ENCODE peak calls at places on chromosome 1, in nine cellular contexts. One of them, this sample, is unnamed.

GRCh38 chr1:213947200-213947775 is 40.5 kb upstream of the PROX1 start:
- DNase-seq in central memory CD8-positive, alpha-beta T cell: no peak
- DNase-seq in GM23248: no peak
- DNase-seq in A549: no peak
- DNase-seq in lower lobe of right lung: no peak
- DNase-seq in stimulated activated CD4-positive, alpha-beta T cell treated with anti-CD3 and anti-CD28 coated beads, Interleukin-4, amount 100 ng/mL, for 4 hours: no peak
- DNase-seq in left cardiac atrium: no peak
- DNase-seq in NCI-H1417: no peak
- DNase-seq in T1000: no peak
- DNase-seq in this sample: no peak

GRCh38 chr1:220300442-220301121 is 28.3 kb upstream of the RAB3GAP2 start:
- DNase-seq in central memory CD8-positive, alpha-beta T cell: no peak
- DNase-seq in GM23248: peak; percentile 95
- DNase-seq in A549: no peak
- DNase-seq in lower lobe of right lung: peak; percentile 61
- DNase-seq in stimulated activated CD4-positive, alpha-beta T cell treated with anti-CD3 and anti-CD28 coated beads, Interleukin-4, amount 100 ng/mL, for 4 hours: no peak
- DNase-seq in left cardiac atrium: peak; percentile 79
- DNase-seq in NCI-H1417: no peak
- DNase-seq in T1000: peak; percentile 71
- DNase-seq in this sample: no peak

GRCh38 chr1:9801909-9802308 is 21.9 kb downstream of the CLSTN1 start:
- DNase-seq in central memory CD8-positive, alpha-beta T cell: no peak
- DNase-seq in GM23248: no peak
- DNase-seq in A549: no peak
- DNase-seq in lower lobe of right lung: no peak
- DNase-seq in stimulated activated CD4-positive, alpha-beta T cell treated with anti-CD3 and anti-CD28 coated beads, Interleukin-4, amount 100 ng/mL, for 4 hours: no peak
- DNase-seq in left cardiac atrium: no peak
- DNase-seq in NCI-H1417: no peak
- DNase-seq in T1000: no peak
- DNase-seq in this sample: no peak

GRCh38 chr1:107362468-107362867 is 221.6 kb downstream of the NTNG1 start:
- DNase-seq in central memory CD8-positive, alpha-beta T cell: no peak
- DNase-seq in GM23248: no peak
- DNase-seq in A549: no peak
- DNase-seq in lower lobe of right lung: no peak
- DNase-seq in stimulated activated CD4-positive, alpha-beta T cell treated with anti-CD3 and anti-CD28 coated beads, Interleukin-4, amount 100 ng/mL, for 4 hours: no peak
- DNase-seq in left cardiac atrium: no peak
- DNase-seq in NCI-H1417: no peak
- DNase-seq in T1000: no peak
- DNase-seq in this sample: no peak

GRCh38 chr1:59243544-59243943 is 53.4 kb upstream of the FGGY start:
- DNase-seq in central memory CD8-positive, alpha-beta T cell: no peak
- DNase-seq in GM23248: no peak
- DNase-seq in A549: no peak
- DNase-seq in lower lobe of right lung: no peak
- DNase-seq in stimulated activated CD4-positive, alpha-beta T cell treated with anti-CD3 and anti-CD28 coated beads, Interleukin-4, amount 100 ng/mL, for 4 hours: no peak
- DNase-seq in left cardiac atrium: no peak
- DNase-seq in NCI-H1417: no peak
- DNase-seq in T1000: no peak
- DNase-seq in this sample: no peak

GRCh38 chr1:27327964-27328363 is 6.0 kb downstream of the TMEM222 start:
- DNase-seq in central memory CD8-positive, alpha-beta T cell: no peak
- DNase-seq in GM23248: no peak
- DNase-seq in A549: no peak
- DNase-seq in lower lobe of right lung: no peak
- DNase-seq in stimulated activated CD4-positive, alpha-beta T cell treated with anti-CD3 and anti-CD28 coated beads, Interleukin-4, amount 100 ng/mL, for 4 hours: no peak
- DNase-seq in left cardiac atrium: no peak
- DNase-seq in NCI-H1417: no peak
- DNase-seq in T1000: no peak
- DNase-seq in this sample: no peak

GRCh38 chr1:40842691-40843090 is 19.5 kb downstream of the CITED4 start:
- DNase-seq in central memory CD8-positive, alpha-beta T cell: no peak
- DNase-seq in GM23248: no peak
- DNase-seq in A549: no peak
- DNase-seq in lower lobe of right lung: no peak
- DNase-seq in stimulated activated CD4-positive, alpha-beta T cell treated with anti-CD3 and anti-CD28 coated beads, Interleukin-4, amount 100 ng/mL, for 4 hours: no peak
- DNase-seq in left cardiac atrium: no peak
- DNase-seq in NCI-H1417: no peak
- DNase-seq in T1000: no peak
- DNase-seq in this sample: no peak

GRCh38 chr1:175494950-175495349 is 248.4 kb downstream of the TNR start:
- DNase-seq in central memory CD8-positive, alpha-beta T cell: no peak
- DNase-seq in GM23248: no peak
- DNase-seq in A549: no peak
- DNase-seq in lower lobe of right lung: no peak
- DNase-seq in stimulated activated CD4-positive, alpha-beta T cell treated with anti-CD3 and anti-CD28 coated beads, Interleukin-4, amount 100 ng/mL, for 4 hours: no peak
- DNase-seq in left cardiac atrium: no peak
- DNase-seq in NCI-H1417: no peak
- DNase-seq in T1000: no peak
- DNase-seq in this sample: no peak

GRCh38 chr1:101267082-101267481 is 30.3 kb downstream of the S1PR1 start:
- DNase-seq in central memory CD8-positive, alpha-beta T cell: no peak
- DNase-seq in GM23248: no peak
- DNase-seq in A549: no peak
- DNase-seq in lower lobe of right lung: no peak
- DNase-seq in stimulated activated CD4-positive, alpha-beta T cell treated with anti-CD3 and anti-CD28 coated beads, Interleukin-4, amount 100 ng/mL, for 4 hours: no peak
- DNase-seq in left cardiac atrium: no peak
- DNase-seq in NCI-H1417: no peak
- DNase-seq in T1000: no peak
- DNase-seq in this sample: no peak

GRCh38 chr1:177306981-177307380 is 136.2 kb downstream of the BRINP2 start:
- DNase-seq in central memory CD8-positive, alpha-beta T cell: no peak
- DNase-seq in GM23248: peak; percentile 45
- DNase-seq in A549: no peak
- DNase-seq in lower lobe of right lung: no peak
- DNase-seq in stimulated activated CD4-positive, alpha-beta T cell treated with anti-CD3 and anti-CD28 coated beads, Interleukin-4, amount 100 ng/mL, for 4 hours: no peak
- DNase-seq in left cardiac atrium: no peak
- DNase-seq in NCI-H1417: no peak
- DNase-seq in T1000: no peak
- DNase-seq in this sample: no peak

GRCh38 chr1:65265296-65266271 is 43.8 kb upstream of the DNAJC6 start:
- DNase-seq in central memory CD8-positive, alpha-beta T cell: peak; percentile 27
- DNase-seq in GM23248: peak; percentile 80
- DNase-seq in A549: no peak
- DNase-seq in lower lobe of right lung: no peak
- DNase-seq in stimulated activated CD4-positive, alpha-beta T cell treated with anti-CD3 and anti-CD28 coated beads, Interleukin-4, amount 100 ng/mL, for 4 hours: peak; percentile 19
- DNase-seq in left cardiac atrium: peak; percentile 55
- DNase-seq in NCI-H1417: peak; percentile 20
- DNase-seq in T1000: no peak
- DNase-seq in this sample: peak; percentile 21

GRCh38 chr1:109248444-109248796 is 919 bp upstream of the CELSR2 start:
- DNase-seq in central memory CD8-positive, alpha-beta T cell: no peak
- DNase-seq in GM23248: no peak
- DNase-seq in A549: no peak
- DNase-seq in lower lobe of right lung: no peak
- DNase-seq in stimulated activated CD4-positive, alpha-beta T cell treated with anti-CD3 and anti-CD28 coated beads, Interleukin-4, amount 100 ng/mL, for 4 hours: no peak
- DNase-seq in left cardiac atrium: no peak
- DNase-seq in NCI-H1417: no peak
- DNase-seq in T1000: no peak
- DNase-seq in this sample: no peak

GRCh38 chr1:172906778-172907592 is 143.8 kb downstream of the TNFSF18 start:
- DNase-seq in central memory CD8-positive, alpha-beta T cell: no peak
- DNase-seq in GM23248: peak; percentile 92
- DNase-seq in A549: no peak
- DNase-seq in lower lobe of right lung: no peak
- DNase-seq in stimulated activated CD4-positive, alpha-beta T cell treated with anti-CD3 and anti-CD28 coated beads, Interleukin-4, amount 100 ng/mL, for 4 hours: no peak
- DNase-seq in left cardiac atrium: no peak
- DNase-seq in NCI-H1417: no peak
- DNase-seq in T1000: peak; percentile 4
- DNase-seq in this sample: no peak

GRCh38 chr1:223014142-223014873 is 128.7 kb downstream of the TLR5 start:
- DNase-seq in central memory CD8-positive, alpha-beta T cell: no peak
- DNase-seq in GM23248: no peak
- DNase-seq in A549: no peak
- DNase-seq in lower lobe of right lung: no peak
- DNase-seq in stimulated activated CD4-positive, alpha-beta T cell treated with anti-CD3 and anti-CD28 coated beads, Interleukin-4, amount 100 ng/mL, for 4 hours: no peak
- DNase-seq in left cardiac atrium: no peak
- DNase-seq in NCI-H1417: no peak
- DNase-seq in T1000: no peak
- DNase-seq in this sample: no peak

GRCh38 chr1:102118150-102118549 is 121.4 kb upstream of the OLFM3 start:
- DNase-seq in central memory CD8-positive, alpha-beta T cell: no peak
- DNase-seq in GM23248: no peak
- DNase-seq in A549: no peak
- DNase-seq in lower lobe of right lung: no peak
- DNase-seq in stimulated activated CD4-positive, alpha-beta T cell treated with anti-CD3 and anti-CD28 coated beads, Interleukin-4, amount 100 ng/mL, for 4 hours: no peak
- DNase-seq in left cardiac atrium: no peak
- DNase-seq in NCI-H1417: no peak
- DNase-seq in T1000: no peak
- DNase-seq in this sample: no peak

GRCh38 chr1:72397786-72398185 is 115.4 kb upstream of the NEGR1 start:
- DNase-seq in central memory CD8-positive, alpha-beta T cell: no peak
- DNase-seq in GM23248: peak; percentile 77
- DNase-seq in A549: no peak
- DNase-seq in lower lobe of right lung: no peak
- DNase-seq in stimulated activated CD4-positive, alpha-beta T cell treated with anti-CD3 and anti-CD28 coated beads, Interleukin-4, amount 100 ng/mL, for 4 hours: no peak
- DNase-seq in left cardiac atrium: no peak
- DNase-seq in NCI-H1417: peak; percentile 61
- DNase-seq in T1000: no peak
- DNase-seq in this sample: no peak

GRCh38 chr1:204267191-204267601 is 53.4 kb upstream of the GOLT1A start:
- DNase-seq in central memory CD8-positive, alpha-beta T cell: no peak
- DNase-seq in GM23248: no peak
- DNase-seq in A549: no peak
- DNase-seq in lower lobe of right lung: no peak
- DNase-seq in stimulated activated CD4-positive, alpha-beta T cell treated with anti-CD3 and anti-CD28 coated beads, Interleukin-4, amount 100 ng/mL, for 4 hours: no peak
- DNase-seq in left cardiac atrium: no peak
- DNase-seq in NCI-H1417: no peak
- DNase-seq in T1000: no peak
- DNase-seq in this sample: no peak

GRCh38 chr1:77175230-77175844 is 43.9 kb downstream of the PIGK start:
- DNase-seq in central memory CD8-positive, alpha-beta T cell: no peak
- DNase-seq in GM23248: peak; percentile 7
- DNase-seq in A549: no peak
- DNase-seq in lower lobe of right lung: no peak
- DNase-seq in stimulated activated CD4-positive, alpha-beta T cell treated with anti-CD3 and anti-CD28 coated beads, Interleukin-4, amount 100 ng/mL, for 4 hours: no peak
- DNase-seq in left cardiac atrium: no peak
- DNase-seq in NCI-H1417: peak; percentile 2
- DNase-seq in T1000: no peak
- DNase-seq in this sample: no peak

GRCh38 chr1:241531195-241532172 is 694 bp upstream of the KMO start:
- DNase-seq in central memory CD8-positive, alpha-beta T cell: no peak
- DNase-seq in GM23248: peak; percentile 84
- DNase-seq in A549: peak; percentile 17
- DNase-seq in lower lobe of right lung: no peak
- DNase-seq in stimulated activated CD4-positive, alpha-beta T cell treated with anti-CD3 and anti-CD28 coated beads, Interleukin-4, amount 100 ng/mL, for 4 hours: no peak
- DNase-seq in left cardiac atrium: no peak
- DNase-seq in NCI-H1417: peak; percentile 62
- DNase-seq in T1000: no peak
- DNase-seq in this sample: no peak

GRCh38 chr1:19336543-19336942 is 24.4 kb downstream of the SLC66A1 start:
- DNase-seq in central memory CD8-positive, alpha-beta T cell: no peak
- DNase-seq in GM23248: peak; percentile 70
- DNase-seq in A549: no peak
- DNase-seq in lower lobe of right lung: no peak
- DNase-seq in stimulated activated CD4-positive, alpha-beta T cell treated with anti-CD3 and anti-CD28 coated beads, Interleukin-4, amount 100 ng/mL, for 4 hours: peak; percentile 42
- DNase-seq in left cardiac atrium: no peak
- DNase-seq in NCI-H1417: no peak
- DNase-seq in T1000: peak; percentile 30
- DNase-seq in this sample: no peak

GRCh38 chr1:178609015-178609414 is 96.1 kb downstream of the TEX35 start:
- DNase-seq in central memory CD8-positive, alpha-beta T cell: no peak
- DNase-seq in GM23248: peak; percentile 93
- DNase-seq in A549: no peak
- DNase-seq in lower lobe of right lung: no peak
- DNase-seq in stimulated activated CD4-positive, alpha-beta T cell treated with anti-CD3 and anti-CD28 coated beads, Interleukin-4, amount 100 ng/mL, for 4 hours: no peak
- DNase-seq in left cardiac atrium: no peak
- DNase-seq in NCI-H1417: no peak
- DNase-seq in T1000: no peak
- DNase-seq in this sample: no peak